ENCODE peak calls at places on chromosomes 12 and 14, in eight cellular contexts. One of them, this sample, is unnamed.

GRCh38 chr14:104937694-104938365 is 13.2 kb downstream of the PLD4 start:
- DNase-seq in adrenal gland: no peak
- DNase-seq in Peyer's patch: no peak
- DNase-seq in IMR-90: no peak
- DNase-seq in suprapubic skin: peak; percentile 28
- DNase-seq in spleen: no peak
- DNase-seq in A549: no peak
- DNase-seq in breast epithelium: no peak
- DNase-seq in this sample: no peak

GRCh38 chr14:103008768-103009342 is 48.5 kb downstream of the CDC42BPB start:
- DNase-seq in Peyer's patch: no peak
- DNase-seq in IMR-90: peak; percentile 72
- DNase-seq in A549: no peak
- DNase-seq in breast epithelium: no peak
- DNase-seq in spleen: peak; percentile 50
- DNase-seq in adrenal gland: no peak
- DNase-seq in suprapubic skin: no peak
- DNase-seq in this sample: no peak

GRCh38 chr12:45986646-45987338 is 3.6 kb downstream of the SCAF11 start:
- DNase-seq in adrenal gland: no peak
- DNase-seq in Peyer's patch: peak; percentile 50
- DNase-seq in A549: no peak
- DNase-seq in IMR-90: no peak
- DNase-seq in suprapubic skin: no peak
- DNase-seq in spleen: no peak
- DNase-seq in breast epithelium: no peak
- DNase-seq in this sample: no peak

GRCh38 chr12:42474391-42474790 is 115.2 kb downstream of the PRICKLE1 start:
- DNase-seq in suprapubic skin: no peak
- DNase-seq in adrenal gland: no peak
- DNase-seq in Peyer's patch: no peak
- DNase-seq in A549: peak; percentile 18
- DNase-seq in IMR-90: peak; percentile 82
- DNase-seq in breast epithelium: no peak
- DNase-seq in spleen: no peak
- DNase-seq in this sample: no peak

GRCh38 chr14:41476526-41476925 is 130.2 kb upstream of the LRFN5 start:
- DNase-seq in adrenal gland: no peak
- DNase-seq in suprapubic skin: no peak
- DNase-seq in Peyer's patch: no peak
- DNase-seq in IMR-90: no peak
- DNase-seq in breast epithelium: no peak
- DNase-seq in A549: no peak
- DNase-seq in spleen: no peak
- DNase-seq in this sample: no peak

GRCh38 chr12:68279227-68280054 is 26.0 kb upstream of the IL22 start:
- DNase-seq in spleen: no peak
- DNase-seq in breast epithelium: no peak
- DNase-seq in A549: no peak
- DNase-seq in suprapubic skin: no peak
- DNase-seq in adrenal gland: peak; percentile 14
- DNase-seq in IMR-90: peak; percentile 28
- DNase-seq in Peyer's patch: no peak
- DNase-seq in this sample: no peak

GRCh38 chr12:40238221-40238902 is 13.6 kb downstream of the LRRK2 start:
- DNase-seq in adrenal gland: no peak
- DNase-seq in breast epithelium: no peak
- DNase-seq in spleen: no peak
- DNase-seq in IMR-90: no peak
- DNase-seq in A549: no peak
- DNase-seq in Peyer's patch: no peak
- DNase-seq in suprapubic skin: no peak
- DNase-seq in this sample: no peak

GRCh38 chr14:52121441-52121840 is 52.6 kb upstream of the NID2 start:
- DNase-seq in suprapubic skin: no peak
- DNase-seq in IMR-90: peak; percentile 56
- DNase-seq in spleen: no peak
- DNase-seq in A549: no peak
- DNase-seq in adrenal gland: no peak
- DNase-seq in Peyer's patch: no peak
- DNase-seq in breast epithelium: no peak
- DNase-seq in this sample: no peak

GRCh38 chr14:77133718-77134338 is 7.8 kb downstream of the ZDHHC22 start:
- DNase-seq in Peyer's patch: no peak
- DNase-seq in A549: peak; percentile 65
- DNase-seq in suprapubic skin: peak; percentile 77
- DNase-seq in spleen: peak; percentile 74
- DNase-seq in IMR-90: peak; percentile 61
- DNase-seq in adrenal gland: peak; percentile 78
- DNase-seq in breast epithelium: no peak
- DNase-seq in this sample: peak; percentile 83

GRCh38 chr12:10851243-10851858 is 2.1 kb upstream of the PRR4 start:
- DNase-seq in breast epithelium: no peak
- DNase-seq in Peyer's patch: no peak
- DNase-seq in A549: no peak
- DNase-seq in adrenal gland: no peak
- DNase-seq in spleen: no peak
- DNase-seq in IMR-90: no peak
- DNase-seq in suprapubic skin: no peak
- DNase-seq in this sample: no peak

GRCh38 chr12:88940854-88941253 is 360.6 kb upstream of the KITLG start:
- DNase-seq in A549: no peak
- DNase-seq in suprapubic skin: no peak
- DNase-seq in breast epithelium: no peak
- DNase-seq in Peyer's patch: no peak
- DNase-seq in spleen: no peak
- DNase-seq in adrenal gland: no peak
- DNase-seq in IMR-90: no peak
- DNase-seq in this sample: no peak

GRCh38 chr14:31106768-31107167 is 80.6 kb upstream of the STRN3 start:
- DNase-seq in spleen: no peak
- DNase-seq in A549: no peak
- DNase-seq in Peyer's patch: no peak
- DNase-seq in adrenal gland: no peak
- DNase-seq in suprapubic skin: no peak
- DNase-seq in breast epithelium: no peak
- DNase-seq in IMR-90: peak; percentile 56
- DNase-seq in this sample: no peak

GRCh38 chr14:61561657-61562276 is 133.5 kb upstream of the HIF1A start:
- DNase-seq in IMR-90: peak; percentile 99
- DNase-seq in A549: peak; percentile 77
- DNase-seq in suprapubic skin: no peak
- DNase-seq in breast epithelium: peak; percentile 79
- DNase-seq in Peyer's patch: no peak
- DNase-seq in spleen: peak; percentile 81
- DNase-seq in adrenal gland: peak; percentile 82
- DNase-seq in this sample: peak; percentile 93

GRCh38 chr12:130872179-130873096 is 572 bp downstream of the RAN start:
- DNase-seq in adrenal gland: peak; percentile 53
- DNase-seq in Peyer's patch: peak; percentile 36
- DNase-seq in suprapubic skin: no peak
- DNase-seq in IMR-90: no peak
- DNase-seq in A549: peak; percentile 46
- DNase-seq in spleen: peak; percentile 92
- DNase-seq in breast epithelium: peak; percentile 22
- DNase-seq in this sample: peak; percentile 25

GRCh38 chr14:76706811-76707210 is 54.5 kb upstream of the VASH1 start:
- DNase-seq in A549: no peak
- DNase-seq in suprapubic skin: no peak
- DNase-seq in spleen: no peak
- DNase-seq in adrenal gland: no peak
- DNase-seq in IMR-90: no peak
- DNase-seq in breast epithelium: no peak
- DNase-seq in Peyer's patch: no peak
- DNase-seq in this sample: no peak

GRCh38 chr14:103680491-103681231 is 34.6 kb downstream of the XRCC3 start:
- DNase-seq in A549: no peak
- DNase-seq in suprapubic skin: no peak
- DNase-seq in spleen: no peak
- DNase-seq in breast epithelium: no peak
- DNase-seq in Peyer's patch: no peak
- DNase-seq in adrenal gland: no peak
- DNase-seq in IMR-90: no peak
- DNase-seq in this sample: no peak

GRCh38 chr14:93788307-93788556 is at the start of gene PRIMA1:
- DNase-seq in Peyer's patch: no peak
- DNase-seq in breast epithelium: no peak
- DNase-seq in adrenal gland: no peak
- DNase-seq in A549: no peak
- DNase-seq in spleen: no peak
- DNase-seq in IMR-90: no peak
- DNase-seq in suprapubic skin: no peak
- DNase-seq in this sample: no peak

GRCh38 chr12:49470986-49471385 is 67.8 kb upstream of the KCNH3 start:
- DNase-seq in adrenal gland: no peak
- DNase-seq in breast epithelium: no peak
- DNase-seq in Peyer's patch: no peak
- DNase-seq in spleen: no peak
- DNase-seq in IMR-90: peak; percentile 23
- DNase-seq in A549: no peak
- DNase-seq in suprapubic skin: no peak
- DNase-seq in this sample: no peak

GRCh38 chr14:21267886-21268611 is 1.2 kb downstream of the HNRNPC start:
- DNase-seq in A549: no peak
- DNase-seq in Peyer's patch: no peak
- DNase-seq in spleen: no peak
- DNase-seq in suprapubic skin: no peak
- DNase-seq in adrenal gland: no peak
- DNase-seq in breast epithelium: no peak
- DNase-seq in IMR-90: peak; percentile 49
- DNase-seq in this sample: peak; percentile 26
- H3K4me1 ChIP-seq in A549: peaks cover 42% of the 10 kb centered on the region
- H3K4me1 ChIP-seq in Peyer's patch: peaks cover 28% of the 10 kb centered on the region
- H3K4me1 ChIP-seq in spleen: peaks cover 37% of the 10 kb centered on the region
- H3K4me1 ChIP-seq in suprapubic skin: peaks cover 54% of the 10 kb centered on the region
- H3K4me1 ChIP-seq in adrenal gland: peaks cover 32% of the 10 kb centered on the region
- H3K4me1 ChIP-seq in breast epithelium: peaks cover 21% of the 10 kb centered on the region
- H3K4me1 ChIP-seq in IMR-90: peaks cover 10% of the 10 kb centered on the region
- H3K4me1 ChIP-seq in this sample: peaks cover 58% of the 10 kb centered on the region

GRCh38 chr12:54287316-54288157 is 7.0 kb downstream of the HNRNPA1 start:
- DNase-seq in suprapubic skin: no peak
- DNase-seq in breast epithelium: no peak
- DNase-seq in spleen: no peak
- DNase-seq in IMR-90: no peak
- DNase-seq in A549: no peak
- DNase-seq in Peyer's patch: no peak
- DNase-seq in adrenal gland: no peak
- DNase-seq in this sample: no peak
- H3K27ac ChIP-seq in suprapubic skin: no peak overlapping the region
- H3K27ac ChIP-seq in breast epithelium: no peak overlapping the region
- H3K27ac ChIP-seq in spleen: no peak overlapping the region
- H3K27ac ChIP-seq in IMR-90: no peak overlapping the region
- H3K27ac ChIP-seq in A549: no peak overlapping the region
- H3K27ac ChIP-seq in Peyer's patch: no peak overlapping the region
- H3K27ac ChIP-seq in adrenal gland: no peak overlapping the region
- H3K27ac ChIP-seq in this sample: peak overlapping the region; percentile 0

GRCh38 chr12:6961278-6961694 is 9.2 kb downstream of the PHB2 start:
- DNase-seq in A549: no peak
- DNase-seq in suprapubic skin: no peak
- DNase-seq in IMR-90: no peak
- DNase-seq in spleen: peak; percentile 95
- DNase-seq in Peyer's patch: peak; percentile 72
- DNase-seq in adrenal gland: peak; percentile 73
- DNase-seq in breast epithelium: peak; percentile 77
- DNase-seq in this sample: peak; percentile 91
- TF ChIP-seq POLR2A in A549: no peak
- TF ChIP-seq POLR2A in suprapubic skin: no peak
- TF ChIP-seq POLR2A in IMR-90: no peak
- TF ChIP-seq POLR2A in spleen: no peak
- TF ChIP-seq POLR2A in Peyer's patch: no peak
- TF ChIP-seq POLR2A in adrenal gland: peak; percentile 60
- TF ChIP-seq POLR2A in breast epithelium: no peak
- TF ChIP-seq POLR2A in this sample: peak; percentile 7

GRCh38 chr12:12387521-12387920 is 30.6 kb downstream of the BORCS5 start:
- DNase-seq in adrenal gland: no peak
- DNase-seq in suprapubic skin: no peak
- DNase-seq in A549: no peak
- DNase-seq in IMR-90: peak; percentile 59
- DNase-seq in Peyer's patch: no peak
- DNase-seq in spleen: no peak
- DNase-seq in breast epithelium: no peak
- DNase-seq in this sample: no peak
- H3K4me1 ChIP-seq in adrenal gland: no peaks in the 10 kb centered on the region
- H3K4me1 ChIP-seq in suprapubic skin: peaks cover 8% of the 10 kb centered on the region
- H3K4me1 ChIP-seq in A549: peaks cover 12% of the 10 kb centered on the region
- H3K4me1 ChIP-seq in IMR-90: peaks cover 2% of the 10 kb centered on the region
- H3K4me1 ChIP-seq in Peyer's patch: no peaks in the 10 kb centered on the region
- H3K4me1 ChIP-seq in spleen: peaks cover 6% of the 10 kb centered on the region
- H3K4me1 ChIP-seq in breast epithelium: no peaks in the 10 kb centered on the region
- H3K4me1 ChIP-seq in this sample: no peaks in the 10 kb centered on the region